ENCODE peak calls at places on chromosome 17, in seven cellular contexts. G is adrenal gland; F is H9; I is ovary; Z is stomach; U is CD4-positive, alpha-beta T cell; A is tibial nerve. C is an unnamed sample. For H3K9me3, the result is how much of the 10 kb centered on the place peaks cover.

GRCh38 chr17:19569785-19570496 is 36.3 kb downstream of the SLC47A1 start:
- DNase-seq in G (no peak), F (no peak), I (no peak), Z (no peak), U (no peak), A (no peak), C (no peak)

GRCh38 chr17:14372905-14373559 is 72.2 kb downstream of the HS3ST3B1 start:
- DNase-seq in G (no peak), F (no peak), I (no peak), Z (no peak), U (no peak), A (no peak), C (no peak)

GRCh38 chr17:80100035-80100323 is 1.4 kb upstream of the GAA start:
- DNase-seq in G (no peak), F (no peak), I (no peak), Z (no peak), U (no peak), A (no peak), C (no peak)

GRCh38 chr17:3739422-3740124 is 15.9 kb downstream of the HASPIN start:
- DNase-seq in G (no peak), F (no peak), I (no peak), Z (no peak), U (no peak), A (no peak), C (no peak)

GRCh38 chr17:8941520-8941919 is 24.0 kb downstream of the PIK3R5 start:
- DNase-seq in G (no peak), F (peak), I (no peak), Z (no peak), U (peak), A (no peak), C (peak)

GRCh38 chr17:73137376-73137775 is 27.4 kb upstream of the SSTR2 start:
- DNase-seq in G (no peak), F (no peak), I (no peak), Z (no peak), U (no peak), A (no peak), C (no peak)

GRCh38 chr17:42563543-42563942 is 1.6 kb downstream of the COASY start:
- DNase-seq in G (peak), F (no peak), I (no peak), Z (peak), U (no peak), A (no peak), C (no peak)

GRCh38 chr17:42579794-42580551 is 2.4 kb upstream of the PSMC3IP start:
- DNase-seq in G (no peak), F (no peak), I (no peak), Z (no peak), U (no peak), A (no peak), C (no peak)

GRCh38 chr17:51228177-51228576 is 31.7 kb downstream of the MBTD1 start:
- DNase-seq in G (no peak), F (no peak), I (no peak), Z (no peak), U (no peak), A (no peak), C (no peak)

GRCh38 chr17:63919311-63919723 is 678 bp upstream of the GH1 start:
- DNase-seq in G (peak), F (peak), I (peak), Z (peak), U (peak), A (peak), C (peak)

GRCh38 chr17:74427048-74427762 is 4.7 kb upstream of the GPRC5C start:
- DNase-seq in G (no peak), F (peak), I (peak), Z (peak), U (no peak), A (no peak), C (no peak)

GRCh38 chr17:65154770-65155589 is 17.8 kb downstream of the RGS9 start:
- DNase-seq in G (no peak), F (no peak), I (no peak), Z (no peak), U (no peak), A (no peak), C (no peak)

GRCh38 chr17:55330344-55330933 is 65.7 kb downstream of the HLF start:
- DNase-seq in G (no peak), F (no peak), I (no peak), Z (no peak), U (no peak), A (no peak), C (no peak)

GRCh38 chr17:74442670-74443515 is 11.0 kb downstream of the GPRC5C start:
- DNase-seq in G (peak), F (peak), I (peak), Z (peak), U (no peak), A (peak), C (no peak)

GRCh38 chr17:248337-249235 is 67.1 kb upstream of the DOC2B start:
- DNase-seq in G (no peak), F (no peak), I (peak), Z (no peak), U (no peak), A (no peak), C (no peak)

GRCh38 chr17:45086865-45087495 is 25.9 kb downstream of the NMT1 start:
- DNase-seq in G (no peak), F (no peak), I (no peak), Z (no peak), U (no peak), A (no peak), C (no peak)

GRCh38 chr17:44561237-44561623 is 3.9 kb downstream of the FZD2 start:
- DNase-seq in G (no peak), F (no peak), I (no peak), Z (no peak), U (no peak), A (no peak), C (no peak)

GRCh38 chr17:42964161-42964932 is at the start of gene AARSD1:
- DNase-seq in G (peak), F (peak), I (peak), Z (peak), U (peak), A (peak), C (peak)

GRCh38 chr17:13885550-13885949 is 183.8 kb upstream of the COX10 start:
- DNase-seq in G (no peak), F (no peak), I (no peak), Z (no peak), U (no peak), A (no peak), C (no peak)

GRCh38 chr17:5183410-5183793 is 8.3 kb downstream of the ZNF594 start:
- DNase-seq in G (no peak), F (no peak), I (no peak), Z (no peak), U (no peak), A (no peak), C (no peak)
- H3K9me3 ChIP-seq in G (under half), F (half or more), I (under half), Z (half or more), U (half or more), A (half or more), C (under half)

GRCh38 chr17:16551878-16552636 is 16.9 kb downstream of the ZNF287 start:
- DNase-seq in G (no peak), F (no peak), I (no peak), Z (no peak), U (no peak), A (no peak), C (no peak)

DNA sequence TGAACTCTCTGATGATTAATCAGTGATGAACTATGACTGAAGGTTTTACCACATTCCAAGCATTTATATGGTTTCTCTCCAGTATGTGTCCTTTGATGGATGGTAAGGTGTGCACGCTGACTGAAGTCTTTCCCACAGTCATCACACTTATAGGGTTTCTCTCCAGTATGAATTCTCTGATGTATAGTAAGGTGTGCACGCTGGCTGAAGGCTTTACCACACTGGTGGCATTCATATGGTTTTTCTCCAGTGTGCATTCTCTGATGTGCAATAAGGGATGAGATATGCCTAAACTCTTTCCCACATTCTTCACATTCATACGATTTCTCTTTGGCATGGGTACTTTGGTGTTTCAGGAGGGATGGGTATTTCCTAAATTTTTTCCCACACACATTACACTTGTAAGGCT is 16.4 kb downstream of the ZNF287 start:
- DNase-seq in G (no peak), F (no peak), I (no peak), Z (no peak), U (no peak), A (no peak), C (no peak)
- H3K9me3 ChIP-seq in G (under half), F (half or more), I (under half), Z (half or more), U (half or more), A (half or more), C (under half)

DNA sequence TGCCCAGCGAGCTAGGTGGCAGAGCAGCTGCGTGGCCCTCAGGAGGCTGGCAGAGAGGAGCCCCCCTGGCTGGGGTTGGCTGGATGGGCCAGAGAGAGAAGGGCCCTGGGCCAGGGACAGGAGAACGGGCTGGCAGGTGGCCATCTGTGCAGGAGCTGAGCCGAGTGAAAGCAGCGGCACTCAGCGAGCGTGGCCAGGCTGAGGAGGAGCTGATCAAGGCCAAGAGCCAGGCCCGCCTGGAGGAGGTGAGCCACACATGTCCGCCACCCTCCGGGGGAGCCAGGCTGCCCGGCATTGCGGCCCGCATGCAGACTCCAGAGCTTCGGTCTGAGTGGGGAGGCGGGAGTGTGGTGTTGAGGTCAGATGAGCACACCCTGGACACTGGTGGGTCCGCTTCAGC is 2.1 kb upstream of the RAC3 start:
- DNase-seq in G (no peak), F (no peak), I (no peak), Z (no peak), U (no peak), A (no peak), C (no peak)
- H3K9me3 ChIP-seq in G (under half), F (under half), I (under half), Z (under half), U (under half), A (under half), C (under half)

DNA sequence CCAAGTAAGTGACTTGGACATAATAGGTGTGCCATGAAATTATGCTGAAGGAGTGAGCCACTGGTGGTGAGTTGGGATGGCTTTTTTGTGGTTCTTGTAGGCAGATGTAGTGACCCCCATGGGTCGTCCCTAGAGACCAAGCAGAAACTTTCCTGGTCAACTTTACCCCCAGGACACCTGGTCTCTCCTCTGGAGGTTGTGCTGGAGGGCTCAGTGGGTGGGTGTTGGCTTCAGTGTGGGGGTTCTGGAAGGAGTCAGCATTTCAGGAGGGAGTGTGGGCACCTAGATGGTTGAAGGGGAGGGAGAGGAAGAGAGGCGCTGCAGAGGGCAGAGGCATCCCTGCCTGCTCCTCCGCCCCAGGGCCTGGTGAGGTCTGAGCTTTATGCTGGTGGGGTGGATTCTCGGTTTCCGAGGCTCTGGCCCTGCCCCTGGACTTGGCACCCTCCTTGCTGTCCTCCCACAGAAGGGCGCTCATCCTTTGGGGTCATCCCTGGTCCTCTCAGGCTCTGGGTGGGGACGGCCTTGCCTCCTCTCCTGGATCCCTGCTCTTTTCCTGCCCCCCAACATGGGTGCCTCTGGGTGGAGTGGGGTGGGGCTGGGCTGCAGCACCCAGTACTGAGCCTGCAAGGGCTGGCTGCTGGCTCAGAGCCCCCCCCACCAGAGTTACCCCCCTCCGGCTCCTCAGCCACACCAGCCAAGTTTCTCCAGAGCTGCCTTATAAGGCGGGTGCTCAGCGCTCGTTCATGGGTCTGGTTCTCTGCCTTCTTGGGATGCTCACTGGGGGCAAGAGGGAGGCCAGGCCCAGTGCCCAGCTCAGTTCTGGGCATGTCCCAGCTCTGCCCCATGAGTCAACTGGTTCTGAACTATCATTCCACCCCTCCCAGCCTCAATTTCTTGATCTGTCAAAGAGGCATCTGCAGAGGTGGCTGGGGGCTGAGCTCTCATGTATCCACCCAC is 266.8 kb downstream of the SEC14L1 start:
- DNase-seq in G (no peak), F (no peak), I (no peak), Z (no peak), U (no peak), A (no peak), C (no peak)
- H3K9me3 ChIP-seq in G (under half), F (under half), I (under half), Z (under half), U (under half), A (under half), C (under half)

DNA sequence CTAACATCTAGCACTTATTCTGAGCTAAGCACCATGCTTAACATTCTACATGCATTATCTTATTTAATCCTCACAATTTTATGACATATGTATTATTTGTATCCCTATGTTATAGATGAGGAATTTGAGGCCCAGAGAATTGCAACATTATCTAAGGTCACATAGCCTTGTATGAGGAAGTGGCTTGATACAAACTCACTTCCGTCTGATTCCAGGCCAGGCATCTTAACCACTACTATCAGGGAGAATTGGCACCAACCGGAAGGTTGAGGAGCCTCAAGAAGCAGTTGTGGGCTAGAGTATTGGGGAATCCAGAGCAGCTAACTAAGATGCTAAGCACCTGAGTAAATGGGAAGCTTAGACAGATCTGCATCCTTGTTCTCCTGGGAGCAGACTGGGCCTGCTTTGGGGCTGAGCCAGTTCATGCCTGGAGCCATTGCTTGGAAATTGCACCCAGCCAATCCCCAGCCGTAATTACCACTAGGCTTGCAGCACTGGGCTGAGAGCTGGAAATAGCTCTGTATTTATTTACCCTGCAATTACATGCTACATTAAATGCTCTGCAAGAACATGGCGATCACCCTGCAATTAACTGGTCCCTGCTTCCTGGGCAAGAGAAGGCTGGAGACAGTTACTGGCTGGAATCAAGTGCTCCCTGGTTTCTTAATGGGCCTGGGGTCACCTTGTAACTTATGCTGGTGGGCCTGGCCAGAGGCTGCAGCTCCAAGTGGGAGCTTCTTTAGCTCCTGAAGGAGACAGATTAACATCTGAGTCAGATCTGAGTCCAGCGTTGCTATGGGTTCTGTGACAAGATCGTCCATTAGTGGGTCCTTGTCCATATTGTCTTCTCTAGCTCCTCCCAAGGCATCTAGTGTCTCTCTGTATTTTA is 273.1 kb upstream of the CCL2 start:
- DNase-seq in G (no peak), F (no peak), I (no peak), Z (no peak), U (no peak), A (no peak), C (no peak)
- H3K9me3 ChIP-seq in G (under half), F (under half), I (under half), Z (under half), U (under half), A (under half), C (under half)

GRCh38 chr17:22462461-22462860 is 770.1 kb downstream of the KCNJ18 start:
- DNase-seq in G (no peak), F (no peak), I (no peak), Z (no peak), U (no peak), A (no peak), C (no peak)

GRCh38 chr17:22460461-22461063 is 768.2 kb downstream of the KCNJ18 start:
- DNase-seq in G (no peak), F (no peak), I (no peak), Z (no peak), U (no peak), A (no peak), C (no peak)

GRCh38 chr17:22459953-22460350 is 767.6 kb downstream of the KCNJ18 start:
- DNase-seq in G (no peak), F (no peak), I (no peak), Z (no peak), U (no peak), A (no peak), C (no peak)

GRCh38 chr17:22461460-22462145 is 769.3 kb downstream of the KCNJ18 start:
- DNase-seq in G (no peak), F (no peak), I (no peak), Z (no peak), U (no peak), A (no peak), C (no peak)

DNA sequence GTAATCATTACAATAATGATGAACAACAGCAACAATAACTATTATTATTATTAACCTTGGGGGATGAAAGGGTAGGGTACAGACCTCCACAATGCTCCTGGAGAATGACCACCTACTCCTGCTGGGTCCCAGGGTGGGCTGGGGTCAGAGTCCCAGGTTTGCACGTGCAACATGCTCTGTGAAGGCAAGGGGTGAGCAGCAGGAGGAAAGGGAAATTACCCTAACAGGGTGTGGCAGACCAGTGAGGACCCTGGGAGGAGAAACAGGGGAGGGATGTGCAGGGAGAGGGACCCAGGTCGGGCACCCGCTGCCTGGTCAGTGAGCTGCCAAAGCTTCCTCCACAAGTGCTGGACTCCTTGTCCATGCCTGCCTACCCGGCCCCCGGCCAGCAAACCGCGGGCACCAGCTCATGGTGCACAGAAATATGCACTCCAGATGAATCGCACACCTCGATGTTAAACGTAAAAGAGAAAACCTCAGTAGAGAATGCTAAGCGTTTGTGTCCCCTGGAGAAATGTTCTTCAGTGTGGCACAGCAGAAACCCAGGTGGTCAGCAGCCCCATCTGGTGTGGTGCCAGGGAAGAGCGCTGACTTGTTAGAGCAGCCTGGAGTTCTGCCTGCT is 767.1 kb downstream of the KCNJ18 start:
- DNase-seq in G (no peak), F (no peak), I (no peak), Z (no peak), U (no peak), A (no peak), C (no peak)
- H3K9me3 ChIP-seq in G (under half), F (half or more), I (under half), Z (half or more), U (under half), A (under half), C (under half)

DNA sequence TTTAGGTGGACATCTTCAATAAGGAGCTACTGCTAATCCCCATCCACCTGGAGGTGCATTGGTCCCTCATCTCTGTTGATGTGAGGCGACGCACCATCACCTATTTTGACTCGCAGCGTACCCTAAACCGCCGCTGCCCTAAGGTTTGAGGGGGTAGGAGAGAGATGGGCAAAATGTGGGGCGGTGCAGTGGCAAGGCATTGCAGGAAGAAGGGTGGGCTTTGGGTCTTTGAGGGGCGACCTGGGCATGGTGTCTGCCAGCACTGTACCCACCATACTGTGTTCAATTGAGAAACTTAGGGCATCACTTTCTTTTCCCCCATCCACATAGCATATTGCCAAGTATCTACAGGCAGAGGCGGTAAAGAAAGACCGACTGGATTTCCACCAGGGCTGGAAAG is 8.6 kb downstream of the SENP3 start:
- DNase-seq in G (no peak), F (no peak), I (no peak), Z (no peak), U (no peak), A (no peak), C (no peak)
- H3K9me3 ChIP-seq in G (under half), F (under half), I (under half), Z (under half), U (under half), A (under half), C (under half)

GRCh38 chr17:54324813-54325212 is 502.1 kb downstream of the KIF2B start:
- DNase-seq in G (no peak), F (no peak), I (no peak), Z (no peak), U (no peak), A (no peak), C (no peak)
- H3K9me3 ChIP-seq in G (under half), F (under half), I (under half), Z (under half), U (under half), A (under half), C (under half)

GRCh38 chr17:22303096-22303495 is 610.8 kb downstream of the KCNJ18 start:
- DNase-seq in G (no peak), F (no peak), I (no peak), Z (no peak), U (no peak), A (no peak), C (no peak)
- H3K9me3 ChIP-seq in G (under half), F (half or more), I (under half), Z (half or more), U (under half), A (half or more), C (under half)

GRCh38 chr17:21823130-21823529 is 130.8 kb downstream of the KCNJ18 start:
- DNase-seq in G (no peak), F (no peak), I (no peak), Z (no peak), U (no peak), A (no peak), C (no peak)
- H3K9me3 ChIP-seq in G (under half), F (half or more), I (under half), Z (under half), U (under half), A (under half), C (under half)